ENCODE peak calls at places on chromosomes 4 and X, in six cellular contexts. One of them, this sample, is unnamed.

GRCh38 chr4:3418029-3418762 is 23.6 kb upstream of the HGFAC start:
- DNase-seq in upper lobe of left lung: peak
- DNase-seq in A549: no peak
- DNase-seq in colonic mucosa: no peak
- DNase-seq in NB4: peak
- DNase-seq in CD8-positive, alpha-beta T cell: no peak
- DNase-seq in this sample: peak

GRCh38 chr4:26331380-26331945 is 10.6 kb downstream of the RBPJ start:
- DNase-seq in upper lobe of left lung: no peak
- DNase-seq in A549: no peak
- DNase-seq in colonic mucosa: no peak
- DNase-seq in NB4: peak
- DNase-seq in CD8-positive, alpha-beta T cell: no peak
- DNase-seq in this sample: no peak

GRCh38 chr4:168690199-168690598 is 193.3 kb downstream of the PALLD start:
- DNase-seq in upper lobe of left lung: no peak
- DNase-seq in A549: no peak
- DNase-seq in colonic mucosa: no peak
- DNase-seq in NB4: no peak
- DNase-seq in CD8-positive, alpha-beta T cell: no peak
- DNase-seq in this sample: no peak

GRCh38 chr4:176837176-176837915 is 44.6 kb upstream of the VEGFC start:
- DNase-seq in upper lobe of left lung: no peak
- DNase-seq in A549: no peak
- DNase-seq in colonic mucosa: no peak
- DNase-seq in NB4: no peak
- DNase-seq in CD8-positive, alpha-beta T cell: no peak
- DNase-seq in this sample: no peak

GRCh38 chrX:54509401-54509800 is 13.4 kb upstream of the FGD1 start:
- DNase-seq in upper lobe of left lung: no peak
- DNase-seq in A549: no peak
- DNase-seq in colonic mucosa: no peak
- DNase-seq in NB4: no peak
- DNase-seq in CD8-positive, alpha-beta T cell: no peak
- DNase-seq in this sample: no peak

GRCh38 chrX:10259716-10260115 is 102.9 kb downstream of the CLCN4 start:
- DNase-seq in upper lobe of left lung: no peak
- DNase-seq in A549: no peak
- DNase-seq in colonic mucosa: no peak
- DNase-seq in NB4: no peak
- DNase-seq in CD8-positive, alpha-beta T cell: no peak
- DNase-seq in this sample: no peak

GRCh38 chr4:75046226-75046625 is 113.3 kb downstream of the PARM1 start:
- DNase-seq in upper lobe of left lung: no peak
- DNase-seq in A549: no peak
- DNase-seq in colonic mucosa: no peak
- DNase-seq in NB4: no peak
- DNase-seq in CD8-positive, alpha-beta T cell: no peak
- DNase-seq in this sample: no peak

GRCh38 chr4:76449362-76449767 is 14.3 kb downstream of the SHROOM3 start:
- DNase-seq in upper lobe of left lung: no peak
- DNase-seq in A549: no peak
- DNase-seq in colonic mucosa: no peak
- DNase-seq in NB4: no peak
- DNase-seq in CD8-positive, alpha-beta T cell: no peak
- DNase-seq in this sample: no peak

GRCh38 chrX:143486105-143486504 is 31.2 kb downstream of the SPANXN3 start:
- DNase-seq in upper lobe of left lung: no peak
- DNase-seq in A549: no peak
- DNase-seq in colonic mucosa: no peak
- DNase-seq in NB4: no peak
- DNase-seq in CD8-positive, alpha-beta T cell: no peak
- DNase-seq in this sample: no peak

GRCh38 chr4:76208005-76208765 is 5.4 kb downstream of the SCARB2 start:
- DNase-seq in upper lobe of left lung: no peak
- DNase-seq in A549: peak
- DNase-seq in colonic mucosa: peak
- DNase-seq in NB4: peak
- DNase-seq in CD8-positive, alpha-beta T cell: no peak
- DNase-seq in this sample: no peak

GRCh38 chrX:22800360-22800759 is 199.4 kb upstream of the DDX53 start:
- DNase-seq in upper lobe of left lung: no peak
- DNase-seq in A549: peak
- DNase-seq in colonic mucosa: peak
- DNase-seq in NB4: peak
- DNase-seq in CD8-positive, alpha-beta T cell: no peak
- DNase-seq in this sample: no peak

GRCh38 chrX:145178268-145178667 is 69.0 kb upstream of the SPANXN1 start:
- DNase-seq in upper lobe of left lung: no peak
- DNase-seq in A549: no peak
- DNase-seq in colonic mucosa: no peak
- DNase-seq in NB4: peak
- DNase-seq in CD8-positive, alpha-beta T cell: no peak
- DNase-seq in this sample: no peak
- TF ChIP-seq CTCF in upper lobe of left lung: peak
- TF ChIP-seq CTCF in A549: no peak
- TF ChIP-seq CTCF in colonic mucosa: no peak
- TF ChIP-seq CTCF in NB4: no peak
- TF ChIP-seq CTCF in CD8-positive, alpha-beta T cell: no peak
- TF ChIP-seq CTCF in this sample: no peak

GRCh38 chrX:110418220-110418856 is 59.7 kb downstream of the RTL9 start:
- DNase-seq in upper lobe of left lung: no peak
- DNase-seq in A549: peak
- DNase-seq in colonic mucosa: no peak
- DNase-seq in NB4: peak
- DNase-seq in CD8-positive, alpha-beta T cell: no peak
- DNase-seq in this sample: no peak
- TF ChIP-seq CTCF in upper lobe of left lung: peak
- TF ChIP-seq CTCF in A549: no peak
- TF ChIP-seq CTCF in colonic mucosa: no peak
- TF ChIP-seq CTCF in NB4: no peak
- TF ChIP-seq CTCF in CD8-positive, alpha-beta T cell: no peak
- TF ChIP-seq CTCF in this sample: no peak

GRCh38 chr4:178395798-178396197 is 953.6 kb upstream of the AGA start:
- DNase-seq in upper lobe of left lung: no peak
- DNase-seq in A549: no peak
- DNase-seq in colonic mucosa: no peak
- DNase-seq in NB4: peak
- DNase-seq in CD8-positive, alpha-beta T cell: no peak
- DNase-seq in this sample: no peak
- TF ChIP-seq CTCF in upper lobe of left lung: no peak
- TF ChIP-seq CTCF in A549: no peak
- TF ChIP-seq CTCF in colonic mucosa: peak
- TF ChIP-seq CTCF in NB4: peak
- TF ChIP-seq CTCF in CD8-positive, alpha-beta T cell: no peak
- TF ChIP-seq CTCF in this sample: no peak

GRCh38 chrX:2690856-2691542 is at the start of gene CD99:
- DNase-seq in upper lobe of left lung: peak
- DNase-seq in A549: peak
- DNase-seq in colonic mucosa: peak
- DNase-seq in NB4: peak
- DNase-seq in CD8-positive, alpha-beta T cell: peak
- DNase-seq in this sample: peak
- TF ChIP-seq CTCF in upper lobe of left lung: no peak
- TF ChIP-seq CTCF in A549: no peak
- TF ChIP-seq CTCF in colonic mucosa: no peak
- TF ChIP-seq CTCF in NB4: no peak
- TF ChIP-seq CTCF in CD8-positive, alpha-beta T cell: no peak
- TF ChIP-seq CTCF in this sample: no peak

DNA sequence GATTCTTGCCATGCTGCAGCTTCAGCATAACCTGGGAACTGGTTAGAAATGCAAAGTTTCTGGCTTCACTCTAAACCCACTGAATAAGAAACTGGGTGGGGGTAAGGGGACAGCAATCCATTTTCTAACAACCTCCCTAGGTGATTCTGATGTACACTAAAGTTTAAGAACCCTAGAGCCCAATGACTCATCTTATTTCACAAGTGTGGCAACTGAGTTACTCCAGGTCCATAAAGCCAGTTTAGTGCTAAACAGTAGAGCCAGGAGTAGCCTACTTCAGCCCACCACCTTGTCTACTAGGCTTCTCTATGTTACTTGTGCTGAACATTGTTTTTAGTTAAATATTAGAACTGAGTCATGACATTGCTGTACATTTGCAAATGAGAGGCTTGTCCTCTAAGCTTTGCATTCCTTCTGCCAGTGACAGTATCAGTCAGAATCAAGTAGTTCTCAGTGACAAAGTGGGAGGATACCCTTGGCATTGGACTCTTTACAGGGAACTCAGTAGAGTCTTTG is 517.9 kb downstream of the RPA4 start:
- DNase-seq in upper lobe of left lung: no peak
- DNase-seq in A549: no peak
- DNase-seq in colonic mucosa: no peak
- DNase-seq in NB4: peak
- DNase-seq in CD8-positive, alpha-beta T cell: no peak
- DNase-seq in this sample: no peak
- TF ChIP-seq CTCF in upper lobe of left lung: no peak
- TF ChIP-seq CTCF in A549: no peak
- TF ChIP-seq CTCF in colonic mucosa: no peak
- TF ChIP-seq CTCF in NB4: no peak
- TF ChIP-seq CTCF in CD8-positive, alpha-beta T cell: no peak
- TF ChIP-seq CTCF in this sample: no peak

GRCh38 chrX:40414335-40414734 is 166.4 kb upstream of the ATP6AP2 start:
- DNase-seq in upper lobe of left lung: no peak
- DNase-seq in A549: no peak
- DNase-seq in colonic mucosa: no peak
- DNase-seq in NB4: no peak
- DNase-seq in CD8-positive, alpha-beta T cell: no peak
- DNase-seq in this sample: no peak

GRCh38 chrX:40406330-40406859 is 174.4 kb upstream of the ATP6AP2 start:
- DNase-seq in upper lobe of left lung: no peak
- DNase-seq in A549: no peak
- DNase-seq in colonic mucosa: no peak
- DNase-seq in NB4: peak
- DNase-seq in CD8-positive, alpha-beta T cell: no peak
- DNase-seq in this sample: no peak

GRCh38 chrX:40410859-40411258 is 169.9 kb upstream of the ATP6AP2 start:
- DNase-seq in upper lobe of left lung: no peak
- DNase-seq in A549: no peak
- DNase-seq in colonic mucosa: no peak
- DNase-seq in NB4: no peak
- DNase-seq in CD8-positive, alpha-beta T cell: no peak
- DNase-seq in this sample: no peak

GRCh38 chrX:40415675-40416074 is 165.1 kb upstream of the ATP6AP2 start:
- DNase-seq in upper lobe of left lung: no peak
- DNase-seq in A549: no peak
- DNase-seq in colonic mucosa: no peak
- DNase-seq in NB4: no peak
- DNase-seq in CD8-positive, alpha-beta T cell: no peak
- DNase-seq in this sample: no peak

GRCh38 chrX:40411350-40412111 is 169.2 kb upstream of the ATP6AP2 start:
- DNase-seq in upper lobe of left lung: no peak
- DNase-seq in A549: peak
- DNase-seq in colonic mucosa: no peak
- DNase-seq in NB4: peak
- DNase-seq in CD8-positive, alpha-beta T cell: no peak
- DNase-seq in this sample: no peak
- TF ChIP-seq CTCF in upper lobe of left lung: no peak
- TF ChIP-seq CTCF in A549: no peak
- TF ChIP-seq CTCF in colonic mucosa: no peak
- TF ChIP-seq CTCF in NB4: peak
- TF ChIP-seq CTCF in CD8-positive, alpha-beta T cell: no peak
- TF ChIP-seq CTCF in this sample: peak